ENCODE peak calls at places on chromosomes 5 and 9, in four cellular contexts. One of them, this sample, is unnamed.

GRCh38 chr9:3732077-3733038 is 206.6 kb upstream of the RFX3 start:
- DNase-seq in anterior cingulate cortex: peak; percentile 4
- DNase-seq in WTC11: peak; percentile 32
- DNase-seq in activated T-helper 1 cell treated with anti-CD3 and anti-CD28 coated beads, Interleukin-12 subunit alpha, Interleukin-12 subunit beta, Interleukin-2, Interleukin-4 antibody, amounts not matched to agents 30 ng/mL and 10 ng/mL and 1 ng/mL, durations not matched to agents 14 hours and 24 hours and 36 hours: peak; percentile 41
- DNase-seq in this sample: peak; percentile 69

GRCh38 chr5:170923910-170924620 is 62.2 kb downstream of the RANBP17 start:
- DNase-seq in anterior cingulate cortex: no peak
- DNase-seq in WTC11: no peak
- DNase-seq in activated T-helper 1 cell treated with anti-CD3 and anti-CD28 coated beads, Interleukin-12 subunit alpha, Interleukin-12 subunit beta, Interleukin-2, Interleukin-4 antibody, amounts not matched to agents 30 ng/mL and 10 ng/mL and 1 ng/mL, durations not matched to agents 14 hours and 24 hours and 36 hours: no peak
- DNase-seq in this sample: no peak

GRCh38 chr5:45295231-45295630 is 400.9 kb downstream of the HCN1 start:
- DNase-seq in anterior cingulate cortex: no peak
- DNase-seq in WTC11: no peak
- DNase-seq in activated T-helper 1 cell treated with anti-CD3 and anti-CD28 coated beads, Interleukin-12 subunit alpha, Interleukin-12 subunit beta, Interleukin-2, Interleukin-4 antibody, amounts not matched to agents 30 ng/mL and 10 ng/mL and 1 ng/mL, durations not matched to agents 14 hours and 24 hours and 36 hours: no peak
- DNase-seq in this sample: no peak

GRCh38 chr9:72412483-72413040 is 47.6 kb upstream of the ZFAND5 start:
- DNase-seq in anterior cingulate cortex: no peak
- DNase-seq in activated T-helper 1 cell treated with anti-CD3 and anti-CD28 coated beads, Interleukin-12 subunit alpha, Interleukin-12 subunit beta, Interleukin-2, Interleukin-4 antibody, amounts not matched to agents 30 ng/mL and 10 ng/mL and 1 ng/mL, durations not matched to agents 14 hours and 24 hours and 36 hours: no peak
- DNase-seq in WTC11: no peak
- DNase-seq in this sample: no peak

GRCh38 chr9:8660383-8660782 is 860.8 kb upstream of the DMAC1 start:
- DNase-seq in activated T-helper 1 cell treated with anti-CD3 and anti-CD28 coated beads, Interleukin-12 subunit alpha, Interleukin-12 subunit beta, Interleukin-2, Interleukin-4 antibody, amounts not matched to agents 30 ng/mL and 10 ng/mL and 1 ng/mL, durations not matched to agents 14 hours and 24 hours and 36 hours: no peak
- DNase-seq in WTC11: no peak
- DNase-seq in anterior cingulate cortex: no peak
- DNase-seq in this sample: no peak

GRCh38 chr9:114784721-114785253 is 21.1 kb downstream of the TNFSF15 start:
- DNase-seq in WTC11: no peak
- DNase-seq in activated T-helper 1 cell treated with anti-CD3 and anti-CD28 coated beads, Interleukin-12 subunit alpha, Interleukin-12 subunit beta, Interleukin-2, Interleukin-4 antibody, amounts not matched to agents 30 ng/mL and 10 ng/mL and 1 ng/mL, durations not matched to agents 14 hours and 24 hours and 36 hours: no peak
- DNase-seq in anterior cingulate cortex: no peak
- DNase-seq in this sample: no peak

GRCh38 chr5:149656576-149657182 is 73.4 kb upstream of the PPARGC1B start:
- DNase-seq in anterior cingulate cortex: no peak
- DNase-seq in activated T-helper 1 cell treated with anti-CD3 and anti-CD28 coated beads, Interleukin-12 subunit alpha, Interleukin-12 subunit beta, Interleukin-2, Interleukin-4 antibody, amounts not matched to agents 30 ng/mL and 10 ng/mL and 1 ng/mL, durations not matched to agents 14 hours and 24 hours and 36 hours: no peak
- DNase-seq in WTC11: peak; percentile 93
- DNase-seq in this sample: peak; percentile 23

GRCh38 chr5:6820851-6821479 is 107.7 kb downstream of the TENT4A start:
- DNase-seq in activated T-helper 1 cell treated with anti-CD3 and anti-CD28 coated beads, Interleukin-12 subunit alpha, Interleukin-12 subunit beta, Interleukin-2, Interleukin-4 antibody, amounts not matched to agents 30 ng/mL and 10 ng/mL and 1 ng/mL, durations not matched to agents 14 hours and 24 hours and 36 hours: peak; percentile 39
- DNase-seq in WTC11: peak; percentile 83
- DNase-seq in anterior cingulate cortex: no peak
- DNase-seq in this sample: peak; percentile 65

GRCh38 chr9:134337469-134337868 is 11.2 kb downstream of the RXRA start:
- DNase-seq in activated T-helper 1 cell treated with anti-CD3 and anti-CD28 coated beads, Interleukin-12 subunit alpha, Interleukin-12 subunit beta, Interleukin-2, Interleukin-4 antibody, amounts not matched to agents 30 ng/mL and 10 ng/mL and 1 ng/mL, durations not matched to agents 14 hours and 24 hours and 36 hours: no peak
- DNase-seq in WTC11: no peak
- DNase-seq in anterior cingulate cortex: no peak
- DNase-seq in this sample: no peak

GRCh38 chr5:17143335-17143734 is 74.1 kb upstream of the BASP1 start:
- DNase-seq in activated T-helper 1 cell treated with anti-CD3 and anti-CD28 coated beads, Interleukin-12 subunit alpha, Interleukin-12 subunit beta, Interleukin-2, Interleukin-4 antibody, amounts not matched to agents 30 ng/mL and 10 ng/mL and 1 ng/mL, durations not matched to agents 14 hours and 24 hours and 36 hours: no peak
- DNase-seq in anterior cingulate cortex: no peak
- DNase-seq in WTC11: no peak
- DNase-seq in this sample: no peak

GRCh38 chr9:562330-562729 is 279.2 kb upstream of the DMRT1 start:
- DNase-seq in anterior cingulate cortex: no peak
- DNase-seq in activated T-helper 1 cell treated with anti-CD3 and anti-CD28 coated beads, Interleukin-12 subunit alpha, Interleukin-12 subunit beta, Interleukin-2, Interleukin-4 antibody, amounts not matched to agents 30 ng/mL and 10 ng/mL and 1 ng/mL, durations not matched to agents 14 hours and 24 hours and 36 hours: no peak
- DNase-seq in WTC11: no peak
- DNase-seq in this sample: no peak

GRCh38 chr5:113552620-113553019 is 39.1 kb downstream of the YTHDC2 start:
- DNase-seq in WTC11: no peak
- DNase-seq in anterior cingulate cortex: no peak
- DNase-seq in activated T-helper 1 cell treated with anti-CD3 and anti-CD28 coated beads, Interleukin-12 subunit alpha, Interleukin-12 subunit beta, Interleukin-2, Interleukin-4 antibody, amounts not matched to agents 30 ng/mL and 10 ng/mL and 1 ng/mL, durations not matched to agents 14 hours and 24 hours and 36 hours: no peak
- DNase-seq in this sample: no peak

GRCh38 chr5:115992848-115993350 is 30.6 kb downstream of the LVRN start:
- DNase-seq in anterior cingulate cortex: no peak
- DNase-seq in activated T-helper 1 cell treated with anti-CD3 and anti-CD28 coated beads, Interleukin-12 subunit alpha, Interleukin-12 subunit beta, Interleukin-2, Interleukin-4 antibody, amounts not matched to agents 30 ng/mL and 10 ng/mL and 1 ng/mL, durations not matched to agents 14 hours and 24 hours and 36 hours: no peak
- DNase-seq in WTC11: no peak
- DNase-seq in this sample: no peak

GRCh38 chr9:116000748-116001329 is 152.8 kb upstream of the PAPPA start:
- DNase-seq in activated T-helper 1 cell treated with anti-CD3 and anti-CD28 coated beads, Interleukin-12 subunit alpha, Interleukin-12 subunit beta, Interleukin-2, Interleukin-4 antibody, amounts not matched to agents 30 ng/mL and 10 ng/mL and 1 ng/mL, durations not matched to agents 14 hours and 24 hours and 36 hours: no peak
- DNase-seq in WTC11: peak; percentile 47
- DNase-seq in anterior cingulate cortex: no peak
- DNase-seq in this sample: peak; percentile 8

GRCh38 chr5:96780626-96781025 is 27.1 kb downstream of the ERAP1 start:
- DNase-seq in anterior cingulate cortex: no peak
- DNase-seq in WTC11: no peak
- DNase-seq in activated T-helper 1 cell treated with anti-CD3 and anti-CD28 coated beads, Interleukin-12 subunit alpha, Interleukin-12 subunit beta, Interleukin-2, Interleukin-4 antibody, amounts not matched to agents 30 ng/mL and 10 ng/mL and 1 ng/mL, durations not matched to agents 14 hours and 24 hours and 36 hours: no peak
- DNase-seq in this sample: no peak